ENCODE peak calls at places on chromosomes 13 and 19, in five cellular contexts. I, M, K, O and G are unnamed samples.

GRCh38 chr19:34353546-34353945 is 11.4 kb upstream of the GPI start:
- DNase-seq in I (no peak), M (no peak), K (no peak), O (no peak), G (no peak)

GRCh38 chr19:860481-861098 is 1.1 kb downstream of the CFD start:
- DNase-seq in I (peak; percentile 73), M (peak; percentile 83), K (peak; percentile 47), O (peak; percentile 60), G (peak; percentile 78)

GRCh38 chr13:58953638-58954037 is 1210.1 kb downstream of the DIAPH3 start:
- DNase-seq in I (no peak), M (no peak), K (peak; percentile 58), O (no peak), G (no peak)

GRCh38 chr19:43439183-43440063 is 24.7 kb downstream of the TEX101 start:
- DNase-seq in I (no peak), M (no peak), K (peak; percentile 19), O (no peak), G (peak; percentile 37)

GRCh38 chr19:14577885-14578427 is 4.9 kb upstream of the CLEC17A start:
- DNase-seq in I (no peak), M (peak; percentile 16), K (no peak), O (no peak), G (no peak)

GRCh38 chr19:3821857-3822364 is 35.7 kb upstream of the MATK start:
- DNase-seq in I (peak; percentile 87), M (peak; percentile 73), K (no peak), O (peak; percentile 93), G (peak; percentile 65)

GRCh38 chr19:1266116-1266817 is 2.9 kb upstream of the CIRBP start:
- DNase-seq in I (peak; percentile 86), M (peak; percentile 93), K (peak; percentile 80), O (peak; percentile 86), G (peak; percentile 82)

GRCh38 chr19:34350161-34350561 is 14.8 kb upstream of the GPI start:
- DNase-seq in I (no peak), M (peak; percentile 13), K (peak; percentile 38), O (no peak), G (no peak)

GRCh38 chr19:34308381-34309367 is 54.3 kb downstream of the GARRE1 start:
- DNase-seq in I (no peak), M (no peak), K (peak; percentile 37), O (no peak), G (no peak)

GRCh38 chr19:34359954-34360315 is 5.1 kb upstream of the GPI start:
- DNase-seq in I (no peak), M (peak; percentile 35), K (no peak), O (no peak), G (no peak)

GRCh38 chr19:49688531-49689132 is 762 bp upstream of the ADM5 start:
- DNase-seq in I (no peak), M (no peak), K (no peak), O (no peak), G (no peak)

GRCh38 chr19:49690073-49690655 is 752 bp upstream of the CPT1C start:
- DNase-seq in I (peak; percentile 35), M (no peak), K (no peak), O (no peak), G (no peak)

GRCh38 chr19:49690656-49691242 is at the start of gene CPT1C:
- DNase-seq in I (peak; percentile 87), M (peak; percentile 89), K (peak; percentile 71), O (peak; percentile 93), G (no peak)

GRCh38 chr19:49687566-49688316 is 1.7 kb upstream of the ADM5 start:
- DNase-seq in I (peak; percentile 40), M (peak; percentile 73), K (no peak), O (no peak), G (no peak)

DNA sequence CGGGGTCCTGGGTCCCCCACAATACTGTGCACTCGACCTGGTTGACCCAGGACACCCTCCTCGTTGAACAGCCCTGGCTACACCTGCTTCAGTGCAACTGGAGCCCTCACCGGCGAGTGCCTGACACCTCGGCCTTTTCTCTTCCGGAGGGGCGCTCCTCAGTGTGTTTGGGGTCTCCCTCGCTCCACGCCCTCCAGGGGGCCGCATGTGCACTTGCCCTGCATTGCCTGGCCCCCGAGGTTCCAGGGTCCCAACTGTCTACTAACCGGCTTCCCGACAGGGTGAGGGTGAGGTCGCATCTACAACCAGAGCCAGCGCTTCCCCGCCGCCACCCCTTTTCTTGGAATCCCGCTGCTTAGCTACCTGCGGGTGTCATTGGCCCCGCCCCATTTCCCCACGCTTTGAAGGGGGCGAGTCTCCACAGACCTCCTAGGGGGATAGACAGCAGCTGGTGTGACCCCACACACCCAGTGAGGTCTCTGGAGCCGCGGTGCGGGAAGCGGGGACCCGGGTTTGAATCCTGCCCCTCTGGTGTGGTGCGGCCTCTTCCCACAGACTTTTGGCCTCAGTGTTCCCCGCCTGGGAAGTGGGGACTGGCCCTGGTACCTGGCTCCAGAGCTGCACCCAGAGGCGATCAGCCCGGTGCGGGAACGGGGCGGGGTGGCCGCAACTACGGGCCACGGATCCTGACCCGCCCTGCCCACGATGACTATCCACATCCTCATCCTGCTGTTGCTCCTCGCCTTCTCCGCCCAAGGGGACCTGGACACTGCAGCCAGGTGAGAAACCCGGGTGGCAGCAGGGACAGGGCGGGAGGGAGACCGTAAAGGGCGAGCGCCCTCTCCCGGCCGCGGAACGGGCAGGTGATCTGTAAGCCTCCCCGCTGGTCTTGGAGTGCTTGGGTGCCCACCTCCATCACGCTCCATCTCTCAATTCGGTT is at the start of gene ADM5:
- DNase-seq in I (peak; percentile 61), M (peak; percentile 90), K (no peak), O (peak; percentile 76), G (no peak)
- TF ChIP-seq CTCF in I (peak; percentile 45), M (peak; percentile 46), K (peak; percentile 63), O (peak; percentile 56), G (no peak)

DNA sequence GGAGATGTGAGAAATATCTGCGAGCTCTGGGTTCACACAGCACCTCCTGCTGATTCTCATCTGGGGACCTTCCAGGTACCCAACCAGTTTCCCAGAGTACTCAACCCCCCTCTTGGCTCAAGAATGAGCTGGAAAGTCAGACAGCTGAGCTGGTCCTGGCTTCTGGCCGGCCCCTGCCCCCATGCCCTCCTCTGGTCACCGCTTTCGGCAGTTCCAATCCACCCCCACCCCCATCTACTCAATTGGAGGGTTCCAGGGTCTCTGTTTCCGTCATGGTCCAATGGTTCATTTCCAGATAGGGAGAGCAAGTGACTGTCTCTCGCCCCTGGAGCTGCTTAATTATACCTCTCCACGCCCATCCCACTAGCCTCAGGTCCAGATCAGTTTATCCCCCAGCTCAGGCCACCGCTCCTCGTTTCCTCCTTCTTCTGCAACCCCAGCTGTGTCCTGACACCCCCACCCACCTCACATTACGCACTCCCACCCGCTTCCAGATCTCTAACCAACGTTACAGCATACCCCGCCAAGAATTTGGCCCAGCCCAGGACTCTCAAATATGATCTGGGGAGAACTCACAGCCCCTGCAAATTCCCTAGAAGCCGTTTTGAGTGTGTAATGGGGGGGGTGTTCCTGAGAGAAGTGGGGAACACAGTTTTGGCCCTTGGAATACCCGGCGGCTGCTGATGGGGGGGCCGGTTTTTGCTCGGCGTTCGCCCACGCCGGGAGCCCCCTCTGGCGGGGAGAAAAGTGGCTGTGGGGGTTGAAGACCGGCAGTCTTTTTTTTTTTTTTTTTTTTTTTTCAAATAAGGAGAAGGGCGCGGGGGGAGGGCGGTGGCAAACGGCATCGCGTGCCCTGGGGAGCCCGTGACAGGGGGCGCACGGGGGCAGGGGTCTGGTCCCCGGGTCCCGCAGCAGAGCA is 1.8 kb upstream of the PDE4A start:
- DNase-seq in I (peak; percentile 51), M (no peak), K (peak; percentile 46), O (peak; percentile 37), G (no peak)
- TF ChIP-seq CTCF in I (no peak), M (no peak), K (no peak), O (no peak), G (no peak)

GRCh38 chr13:22079961-22080360 is 409.1 kb downstream of the FGF9 start:
- DNase-seq in I (no peak), M (no peak), K (no peak), O (no peak), G (no peak)
- TF ChIP-seq CTCF in I (no peak), M (no peak), K (no peak), O (no peak), G (no peak)

DNA sequence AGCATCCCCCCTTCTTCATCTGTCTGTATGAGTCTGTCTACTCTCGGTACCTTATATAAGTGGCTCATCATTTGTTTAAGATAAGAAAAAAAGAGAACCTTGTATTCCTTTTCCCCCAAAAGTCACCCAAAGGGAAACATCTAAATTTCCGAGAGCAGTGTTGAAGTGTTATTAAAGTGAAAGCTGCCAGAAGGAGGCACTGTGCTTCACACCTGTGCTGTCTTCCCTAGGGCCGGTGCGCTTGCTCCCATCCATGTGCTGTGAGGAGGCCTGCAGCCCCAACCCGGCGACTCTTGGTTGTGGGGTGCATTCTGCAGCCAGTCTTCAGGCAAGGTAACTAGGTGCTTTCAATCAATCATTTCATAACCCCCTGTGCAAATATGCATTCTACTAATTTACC is 97.5 kb downstream of the TNFRSF19 start:
- DNase-seq in I (no peak), M (no peak), K (no peak), O (peak; percentile 53), G (no peak)
- TF ChIP-seq CTCF in I (no peak), M (no peak), K (no peak), O (no peak), G (no peak)